ENCODE peak calls at places on chromosomes 5 and 9, in ten cellular contexts. Z is A549, F is uterus, E is stomach, P is tibial nerve, H is heart left ventricle, T is ovary, L is HCT116, X is IMR-90, M is breast epithelium. V is an unnamed sample.

GRCh38 chr9:88197016-88197415 is 58.7 kb upstream of the SPATA31C2 start:
- DNase-seq in X (peak; percentile 75), H (no peak), T (no peak), Z (no peak), M (no peak), F (peak; percentile 74), L (no peak), E (no peak), P (peak; percentile 33), V (no peak)

GRCh38 chr9:125397736-125398135 is 136.1 kb downstream of the GAPVD1 start:
- DNase-seq in F (no peak), E (no peak), T (no peak), X (no peak), H (no peak), P (no peak), Z (no peak), M (no peak), L (no peak), V (no peak)

GRCh38 chr9:102700936-102701335 is 294.2 kb upstream of the CYLC2 start:
- DNase-seq in P (no peak), M (no peak), F (no peak), T (no peak), X (no peak), E (no peak), L (no peak), H (no peak), Z (no peak), V (no peak)

GRCh38 chr5:73722224-73722623 is 96.2 kb downstream of the ARHGEF28 start:
- DNase-seq in F (no peak), H (no peak), M (no peak), E (no peak), X (peak; percentile 60), Z (no peak), T (no peak), L (no peak), P (no peak), V (no peak)

GRCh38 chr5:14591548-14591947 is 10.0 kb downstream of the OTULINL start:
- DNase-seq in X (peak; percentile 15), M (no peak), L (no peak), P (no peak), F (no peak), H (no peak), Z (no peak), T (no peak), E (no peak), V (no peak)

GRCh38 chr5:10567781-10568321 is 4.0 kb downstream of the ANKRD33B start:
- DNase-seq in Z (no peak), M (no peak), L (no peak), T (no peak), X (peak; percentile 75), H (no peak), F (peak; percentile 51), P (no peak), E (no peak), V (no peak)

GRCh38 chr5:111930905-111931461 is 174.0 kb upstream of the NREP start:
- DNase-seq in P (no peak), M (no peak), T (no peak), Z (no peak), X (peak; percentile 77), L (no peak), H (no peak), F (no peak), E (no peak), V (no peak)

GRCh38 chr9:127269440-127269839 is 4.9 kb downstream of the GARNL3 start:
- DNase-seq in Z (no peak), M (no peak), X (no peak), E (no peak), F (no peak), H (no peak), P (no peak), T (no peak), L (no peak), V (no peak)

GRCh38 chr9:135820661-135821060 is 86.7 kb downstream of the CAMSAP1 start:
- DNase-seq in L (no peak), Z (no peak), T (no peak), P (no peak), M (no peak), X (no peak), E (peak; percentile 11), H (no peak), F (no peak), V (no peak)

GRCh38 chr5:125725686-125726085 is 697.5 kb upstream of the GRAMD2B start:
- DNase-seq in T (no peak), H (no peak), M (no peak), Z (no peak), E (no peak), L (no peak), X (no peak), F (no peak), P (no peak), V (no peak)

GRCh38 chr9:94903961-94904421 is 177.5 kb downstream of the AOPEP start:
- DNase-seq in T (no peak), M (no peak), L (no peak), P (no peak), E (no peak), Z (no peak), H (no peak), X (peak; percentile 82), F (no peak), V (no peak)

GRCh38 chr9:94896512-94896911 is 170.0 kb downstream of the AOPEP start:
- DNase-seq in M (no peak), T (no peak), L (no peak), F (no peak), E (no peak), Z (no peak), H (no peak), X (no peak), P (no peak), V (no peak)

GRCh38 chr9:94901019-94901363 is 174.5 kb downstream of the AOPEP start:
- DNase-seq in X (no peak), H (no peak), M (no peak), F (no peak), P (no peak), T (no peak), L (no peak), Z (no peak), E (no peak), V (no peak)

GRCh38 chr9:94899464-94900221 is 173.1 kb downstream of the AOPEP start:
- DNase-seq in Z (no peak), H (no peak), P (no peak), T (no peak), M (no peak), L (no peak), E (no peak), X (no peak), F (no peak), V (no peak)

DNA sequence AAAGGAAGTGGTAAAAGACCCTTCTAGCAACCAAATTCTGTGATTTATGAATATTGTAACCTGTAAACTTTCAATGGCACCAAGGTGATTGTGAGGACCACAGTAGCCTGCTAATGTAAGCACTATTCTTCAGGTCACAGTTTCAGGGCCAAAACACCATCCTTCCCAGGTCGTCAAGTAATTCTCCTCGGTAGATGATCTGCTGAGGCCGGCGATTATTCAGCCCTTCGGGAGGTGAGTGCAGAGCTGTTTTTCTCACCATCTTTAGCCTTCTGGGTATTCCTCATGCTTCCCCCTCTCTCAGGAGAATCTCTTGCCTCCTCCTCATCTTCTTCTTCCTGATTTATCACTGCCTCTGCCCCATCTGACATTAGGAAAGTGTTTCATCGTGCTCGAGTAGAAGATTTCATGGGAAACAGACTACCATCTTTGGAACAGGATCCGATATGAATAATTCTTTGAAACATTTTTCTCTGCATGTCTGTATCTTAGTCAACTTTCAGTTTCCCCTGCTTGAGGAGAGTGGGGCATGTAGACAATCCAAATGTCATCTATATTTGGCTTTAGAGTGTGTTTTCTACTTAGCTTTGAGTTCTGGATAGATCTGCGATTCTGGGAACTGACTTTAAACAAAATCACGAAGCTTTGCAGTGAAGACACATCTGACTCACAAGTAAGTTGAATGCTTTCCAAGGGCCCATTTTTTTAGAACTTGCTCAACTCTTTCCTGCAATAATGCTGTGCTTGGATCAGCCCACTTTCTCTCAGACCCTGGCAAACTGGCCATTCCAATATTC is 173.9 kb downstream of the AOPEP start:
- DNase-seq in L (no peak), P (no peak), F (peak; percentile 81), X (peak; percentile 97), M (no peak), E (no peak), T (no peak), Z (no peak), H (no peak), V (no peak)
- H3K4me1 ChIP-seq in L (peaks cover 3% of the 10 kb centered on the region), P (peaks cover 49% of the 10 kb centered on the region), F (no peaks in the 10 kb centered on the region), X (peaks cover 21% of the 10 kb centered on the region), M (no peaks in the 10 kb centered on the region), E (peaks cover 30% of the 10 kb centered on the region), T (peaks cover 20% of the 10 kb centered on the region), Z (peaks cover 90% of the 10 kb centered on the region), H (no peaks in the 10 kb centered on the region), V (peaks cover 18% of the 10 kb centered on the region)

GRCh38 chr5:177554474-177555111 is at the start of gene FAM193B:
- DNase-seq in P (peak; percentile 82), L (peak; percentile 80), T (peak; percentile 96), M (peak; percentile 88), Z (peak; percentile 99), H (peak; percentile 93), F (peak; percentile 93), E (peak; percentile 95), X (peak; percentile 87), V (peak; percentile 91)
- TF ChIP-seq POLR2A in P (no peak), L (no peak), T (no peak), M (no peak), Z (no peak), H (no peak), F (peak; percentile 40), E (no peak), X (no peak), V (peak; percentile 36)

GRCh38 chr5:139671096-139671841 is 23.1 kb downstream of the CXXC5 start:
- DNase-seq in L (no peak), P (no peak), H (peak; percentile 50), X (no peak), E (no peak), F (no peak), T (no peak), Z (no peak), M (no peak), V (no peak)
- H3K4me3 ChIP-seq in L (no peak overlapping the region), P (peak overlapping the region; percentile 51), H (peak overlapping the region; percentile 6), X (no peak overlapping the region), E (no peak overlapping the region), F (no peak overlapping the region), T (no peak overlapping the region), Z (no peak overlapping the region), M (peak overlapping the region; percentile 71), V (peak overlapping the region; percentile 3)

GRCh38 chr9:94287877-94288513 is 28.9 kb downstream of the ZNF169 start:
- DNase-seq in L (no peak), X (no peak), P (no peak), T (no peak), M (no peak), H (peak; percentile 18), E (no peak), F (no peak), Z (no peak), V (no peak)

GRCh38 chr9:94286056-94286455 is 27.0 kb downstream of the ZNF169 start:
- DNase-seq in X (no peak), M (no peak), P (no peak), T (no peak), Z (no peak), E (no peak), L (no peak), F (no peak), H (no peak), V (no peak)

DNA sequence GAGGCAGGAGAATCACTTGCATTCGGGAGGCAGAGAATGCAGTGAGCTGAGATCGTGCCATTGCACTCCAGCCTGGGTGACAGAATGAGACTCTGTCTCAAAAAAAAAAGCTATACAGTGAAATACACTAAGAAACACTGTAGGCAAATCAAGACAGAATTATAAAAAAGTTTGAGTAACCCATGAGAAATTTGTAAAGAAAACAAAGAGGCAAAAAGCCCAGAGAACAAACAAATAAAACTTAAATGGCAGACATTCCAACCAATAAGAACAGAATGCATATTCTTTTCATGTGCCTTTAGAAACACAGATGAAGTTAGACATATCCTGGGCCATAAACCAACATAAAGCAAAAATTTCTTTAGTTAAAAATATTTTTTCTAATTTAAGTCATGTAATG is 30.6 kb downstream of the ZNF169 start:
- DNase-seq in T (no peak), X (peak; percentile 53), F (no peak), H (no peak), M (no peak), E (no peak), L (no peak), P (no peak), Z (no peak), V (no peak)
- H3K4me1 ChIP-seq in T (no peaks in the 10 kb centered on the region), X (peaks cover 7% of the 10 kb centered on the region), F (no peaks in the 10 kb centered on the region), H (no peaks in the 10 kb centered on the region), M (no peaks in the 10 kb centered on the region), E (no peaks in the 10 kb centered on the region), L (no peaks in the 10 kb centered on the region), P (peaks cover 9% of the 10 kb centered on the region), Z (no peaks in the 10 kb centered on the region), V (peaks cover 13% of the 10 kb centered on the region)

V was measured in gastrocnemius medialis.